ENCODE peak calls at places on chromosomes 3 and 15, in five cellular contexts. One of them, this sample, is unnamed.

GRCh38 chr15:26325495-26325894 is 447.4 kb downstream of the GABRB3 start:
- DNase-seq in brain microvascular endothelial cell: no peak
- DNase-seq in left ventricle myocardium inferior: no peak
- DNase-seq in nucleus accumbens: no peak
- DNase-seq in AG08396: no peak
- DNase-seq in this sample: no peak

GRCh38 chr3:184806567-184807271 is 5.2 kb upstream of the VPS8 start:
- DNase-seq in brain microvascular endothelial cell: no peak
- DNase-seq in nucleus accumbens: no peak
- DNase-seq in left ventricle myocardium inferior: no peak
- DNase-seq in AG08396: no peak
- DNase-seq in this sample: no peak

GRCh38 chr3:179682681-179683080 is 29.8 kb downstream of the USP13 start:
- DNase-seq in nucleus accumbens: no peak
- DNase-seq in brain microvascular endothelial cell: no peak
- DNase-seq in AG08396: no peak
- DNase-seq in left ventricle myocardium inferior: no peak
- DNase-seq in this sample: no peak

GRCh38 chr3:112333002-112333385 is at the start of gene CD200:
- DNase-seq in brain microvascular endothelial cell: peak
- DNase-seq in nucleus accumbens: peak
- DNase-seq in left ventricle myocardium inferior: peak
- DNase-seq in AG08396: peak
- DNase-seq in this sample: peak

GRCh38 chr15:49664706-49665105 is 43.9 kb downstream of the DTWD1 start:
- DNase-seq in nucleus accumbens: no peak
- DNase-seq in left ventricle myocardium inferior: no peak
- DNase-seq in AG08396: no peak
- DNase-seq in brain microvascular endothelial cell: no peak
- DNase-seq in this sample: no peak

GRCh38 chr3:70358978-70359580 is 46.6 kb upstream of the MDFIC2 start:
- DNase-seq in AG08396: peak
- DNase-seq in brain microvascular endothelial cell: peak
- DNase-seq in nucleus accumbens: no peak
- DNase-seq in left ventricle myocardium inferior: no peak
- DNase-seq in this sample: peak

GRCh38 chr3:149845570-149846244 is 32.7 kb downstream of the RNF13 start:
- DNase-seq in brain microvascular endothelial cell: no peak
- DNase-seq in left ventricle myocardium inferior: no peak
- DNase-seq in nucleus accumbens: no peak
- DNase-seq in AG08396: no peak
- DNase-seq in this sample: no peak

GRCh38 chr3:17466028-17466427 is 276.4 kb downstream of the TBC1D5 start:
- DNase-seq in AG08396: no peak
- DNase-seq in brain microvascular endothelial cell: peak
- DNase-seq in left ventricle myocardium inferior: no peak
- DNase-seq in nucleus accumbens: no peak
- DNase-seq in this sample: no peak